ENCODE peak calls at places on chromosomes 4 and X, in five cellular contexts. Y, X, V, U and W are unnamed samples.

GRCh38 chr4:71290074-71290473 is 48.7 kb upstream of the SLC4A4 start:
- DNase-seq in U (no peak), V (no peak), Y (peak; percentile 8), X (no peak), W (no peak)

GRCh38 chrX:16002185-16002584 is 121.2 kb upstream of the GRPR start:
- DNase-seq in Y (peak; percentile 11), U (no peak), X (no peak), V (no peak), W (no peak)

GRCh38 chr4:148643851-148644250 is 201.6 kb upstream of the NR3C2 start:
- DNase-seq in X (no peak), U (no peak), Y (no peak), V (no peak), W (no peak)

GRCh38 chr4:84673475-84674230 is 90.7 kb downstream of the CDS1 start:
- DNase-seq in X (no peak), U (no peak), Y (peak; percentile 86), V (no peak), W (no peak)

GRCh38 chrX:40871385-40872082 is 136.2 kb upstream of the MED14 start:
- DNase-seq in Y (peak; percentile 42), U (no peak), V (no peak), X (no peak), W (no peak)

GRCh38 chrX:123291623-123292022 is 107.5 kb downstream of the GRIA3 start:
- DNase-seq in U (no peak), X (no peak), Y (no peak), V (no peak), W (no peak)

GRCh38 chr4:174450452-174450851 is 71.8 kb downstream of the HPGD start:
- DNase-seq in U (no peak), X (no peak), Y (peak; percentile 38), V (no peak), W (no peak)

GRCh38 chr4:77154761-77155499 is 2.1 kb upstream of the CCNG2 start:
- DNase-seq in Y (no peak), X (no peak), V (no peak), U (no peak), W (no peak)

GRCh38 chr4:2083826-2084160 is 24.7 kb downstream of the NAT8L start:
- DNase-seq in V (no peak), Y (no peak), X (no peak), U (no peak), W (no peak)

GRCh38 chr4:3641501-3641900 is 109.3 kb upstream of the LRPAP1 start:
- DNase-seq in U (no peak), X (no peak), V (no peak), Y (no peak), W (no peak)

GRCh38 chr4:94976371-94977011 is 218.7 kb downstream of the BMPR1B start:
- DNase-seq in X (no peak), Y (peak; percentile 80), V (no peak), U (no peak), W (no peak)